ENCODE peak calls at places on chromosomes 11 and 22, in seven cellular contexts. A, V, Z, R, G, Y and Q are unnamed samples.

GRCh38 chr11:128026596-128026995 is 560.8 kb downstream of the ETS1 start:
- DNase-seq in A (no peak), Y (peak), Z (no peak), G (no peak), V (no peak), R (peak), Q (peak)

GRCh38 chr11:59918987-59919589 is 19.1 kb upstream of the OOSP1 start:
- DNase-seq in R (peak), A (no peak), Z (no peak), V (no peak), Y (no peak), G (no peak), Q (peak)

GRCh38 chr11:73760066-73760679 is 701 bp downstream of the RAB6A start:
- DNase-seq in G (peak), Z (peak), V (peak), R (no peak), A (peak), Y (peak), Q (no peak)

GRCh38 chr11:114678125-114679036 is at the start of gene NXPE2:
- DNase-seq in V (no peak), Z (peak), Y (no peak), R (no peak), G (no peak), A (no peak), Q (no peak)

GRCh38 chr11:58574851-58575250 is 805 bp downstream of the LPXN start:
- DNase-seq in V (no peak), A (no peak), R (no peak), G (no peak), Y (peak), Z (no peak), Q (no peak)

GRCh38 chr11:57638005-57638760 is 11.5 kb downstream of the YPEL4 start:
- DNase-seq in V (peak), G (peak), R (peak), A (peak), Y (peak), Z (peak), Q (peak)

GRCh38 chr11:19995131-19995530 is 165.1 kb downstream of the DBX1 start:
- DNase-seq in G (no peak), Z (no peak), Y (peak), A (no peak), V (no peak), R (peak), Q (no peak)

GRCh38 chr11:80285076-80285790 is 844.4 kb upstream of the TENM4 start:
- DNase-seq in Y (no peak), A (no peak), Z (no peak), G (no peak), V (no peak), R (no peak), Q (no peak)

GRCh38 chr11:13348305-13348704 is 70.7 kb downstream of the BMAL1 start:
- DNase-seq in V (no peak), G (no peak), Y (no peak), Z (no peak), A (no peak), R (no peak), Q (no peak)

GRCh38 chr11:16956538-16957153 is 57.6 kb downstream of the PLEKHA7 start:
- DNase-seq in V (no peak), A (no peak), R (no peak), Y (no peak), G (no peak), Z (no peak), Q (no peak)

GRCh38 chr22:22942511-22943329 is 55.1 kb downstream of the IGLL5 start:
- DNase-seq in Z (peak), A (no peak), R (no peak), Y (peak), V (peak), G (peak), Q (peak)

GRCh38 chr11:65489706-65490310 is 9.0 kb upstream of the MALAT1 start:
- DNase-seq in Y (no peak), V (no peak), Z (peak), A (no peak), R (no peak), G (peak), Q (no peak)

GRCh38 chr22:23137905-23138520 is 3.8 kb downstream of the RSPH14 start:
- DNase-seq in G (no peak), R (no peak), V (peak), A (no peak), Y (peak), Z (no peak), Q (no peak)

GRCh38 chr11:6505577-6506240 is 8.6 kb downstream of the DNHD1 start:
- DNase-seq in R (no peak), Y (peak), G (no peak), Z (no peak), A (peak), V (no peak), Q (no peak)

GRCh38 chr11:65373839-65374580 is 8.4 kb downstream of the SLC25A45 start:
- DNase-seq in Y (no peak), Z (no peak), G (no peak), R (no peak), V (no peak), A (no peak), Q (no peak)

GRCh38 chr22:29265306-29265705 is 2.5 kb downstream of the RHBDD3 start:
- DNase-seq in A (no peak), R (no peak), G (no peak), V (no peak), Y (no peak), Z (no peak), Q (no peak)

GRCh38 chr22:43378011-43378704 is 33.7 kb upstream of the MPPED1 start:
- DNase-seq in Y (no peak), V (no peak), A (no peak), R (no peak), Z (no peak), G (no peak), Q (no peak)

GRCh38 chr11:63766501-63767270 is 1.9 kb downstream of the ZFTA start:
- DNase-seq in Z (no peak), Y (peak), R (no peak), V (no peak), G (no peak), A (peak), Q (no peak)

GRCh38 chr11:61140416-61140815 is 20.8 kb downstream of the VPS37C start:
- DNase-seq in Z (peak), A (no peak), R (no peak), Y (no peak), G (no peak), V (no peak), Q (no peak)

GRCh38 chr22:44331881-44332714 is 19.3 kb upstream of the SHISAL1 start:
- DNase-seq in A (no peak), V (no peak), Y (peak), R (no peak), Z (no peak), G (no peak), Q (no peak)

GRCh38 chr11:128725630-128726461 is 32.0 kb downstream of the FLI1 start:
- DNase-seq in V (peak), A (no peak), R (no peak), G (no peak), Y (no peak), Z (peak), Q (no peak)

GRCh38 chr22:46009730-46010129 is 32.8 kb upstream of the WNT7B start:
- DNase-seq in R (no peak), Z (no peak), A (no peak), G (peak), Y (peak), V (no peak), Q (no peak)

GRCh38 chr11:36376315-36376887 is 80.3 kb downstream of the PRR5L start:
- DNase-seq in G (peak), V (no peak), Z (peak), A (no peak), Y (peak), R (peak), Q (no peak)

GRCh38 chr22:43570531-43571144 is 158.8 kb downstream of the MPPED1 start:
- DNase-seq in Z (no peak), V (no peak), Y (no peak), R (no peak), A (peak), G (no peak), Q (no peak)

GRCh38 chr11:2806351-2807058 is 79.1 kb downstream of the CDKN1C start:
- DNase-seq in A (no peak), Z (peak), V (no peak), R (no peak), Y (peak), G (peak), Q (no peak)

GRCh38 chr22:26770624-26771023 is 113.2 kb downstream of the MIAT start:
- DNase-seq in Z (no peak), R (no peak), V (no peak), G (no peak), Y (no peak), A (no peak), Q (no peak)

GRCh38 chr11:134047586-134047999 is 21.3 kb upstream of the JAM3 start:
- DNase-seq in G (peak), A (no peak), Z (peak), V (no peak), R (peak), Y (peak), Q (no peak)